ENCODE peak calls at places on chromosomes 11 and 22, in nine cellular contexts. N is lung, Y is HepG2, S is A549, K is psoas muscle, E is HCT116, W is upper lobe of left lung, I is IMR-90, L is GM23338. R is an unnamed sample.

GRCh38 chr11:83122766-83123165 is 34.2 kb upstream of the PCF11 start:
- ATAC-seq in N (no peak), Y (no peak), S (no peak), K (no peak), E (no peak), W (no peak), I (no peak), L (no peak), R (no peak)

GRCh38 chr11:36289226-36289852 is at the start of gene COMMD9:
- ATAC-seq in N (peak), Y (peak), S (peak), K (peak), E (peak), W (peak), I (peak), L (peak), R (peak)

GRCh38 chr22:42419328-42419881 is 12.8 kb downstream of the NFAM1 start:
- ATAC-seq in N (no peak), Y (no peak), S (no peak), K (no peak), E (no peak), W (peak), I (no peak), L (no peak), R (no peak)

GRCh38 chr11:75408852-75409219 is 9.5 kb downstream of the RPS3 start:
- ATAC-seq in N (no peak), Y (no peak), S (no peak), K (no peak), E (peak), W (no peak), I (no peak), L (no peak), R (no peak)

GRCh38 chr11:19679952-19680823 is 32.4 kb upstream of the NAV2 start:
- ATAC-seq in N (peak), Y (peak), S (peak), K (peak), E (peak), W (peak), I (peak), L (peak), R (peak)

GRCh38 chr11:110077866-110078325 is 15.3 kb upstream of the ZC3H12C start:
- ATAC-seq in N (no peak), Y (no peak), S (no peak), K (no peak), E (no peak), W (no peak), I (peak), L (no peak), R (no peak)

GRCh38 chr11:10373340-10373739 is 68.5 kb downstream of the ADM start:
- ATAC-seq in N (no peak), Y (no peak), S (no peak), K (peak), E (no peak), W (no peak), I (peak), L (no peak), R (no peak)

GRCh38 chr11:57482782-57483569 is 22.6 kb downstream of the RTN4RL2 start:
- ATAC-seq in N (peak), Y (no peak), S (peak), K (peak), E (no peak), W (no peak), I (peak), L (peak), R (no peak)

GRCh38 chr11:6365659-6366058 is 24.6 kb upstream of the SMPD1 start:
- ATAC-seq in N (no peak), Y (peak), S (peak), K (no peak), E (no peak), W (no peak), I (no peak), L (no peak), R (no peak)

GRCh38 chr11:62245271-62245753 is 3.3 kb downstream of the SCGB1D2 start:
- ATAC-seq in N (no peak), Y (peak), S (peak), K (no peak), E (peak), W (peak), I (peak), L (peak), R (no peak)

GRCh38 chr11:102187416-102188125 is 77.3 kb downstream of the YAP1 start:
- ATAC-seq in N (no peak), Y (no peak), S (no peak), K (no peak), E (no peak), W (no peak), I (no peak), L (no peak), R (peak)

GRCh38 chr11:440065-441042 is 1.5 kb downstream of the ANO9 start:
- ATAC-seq in N (no peak), Y (peak), S (no peak), K (no peak), E (no peak), W (no peak), I (peak), L (no peak), R (no peak)

GRCh38 chr22:41844513-41844912 is 11.6 kb downstream of the SREBF2 start:
- ATAC-seq in N (no peak), Y (no peak), S (no peak), K (no peak), E (no peak), W (peak), I (no peak), L (no peak), R (no peak)

GRCh38 chr11:35412285-35412684 is 7.1 kb downstream of the SLC1A2 start:
- ATAC-seq in N (peak), Y (peak), S (peak), K (no peak), E (peak), W (no peak), I (peak), L (peak), R (no peak)

GRCh38 chr22:30047364-30047738 is 32.9 kb upstream of the HORMAD2 start:
- ATAC-seq in N (peak), Y (peak), S (no peak), K (no peak), E (no peak), W (no peak), I (peak), L (peak), R (no peak)

GRCh38 chr22:50299724-50300619 is 7.5 kb downstream of the PLXNB2 start:
- ATAC-seq in N (no peak), Y (no peak), S (no peak), K (no peak), E (peak), W (no peak), I (no peak), L (peak), R (no peak)

GRCh38 chr11:114085965-114086364 is 26.5 kb downstream of the ZBTB16 start:
- ATAC-seq in N (peak), Y (no peak), S (no peak), K (peak), E (no peak), W (peak), I (no peak), L (no peak), R (no peak)

GRCh38 chr22:26479792-26480610 is 3.6 kb downstream of the HPS4 start:
- ATAC-seq in N (no peak), Y (peak), S (no peak), K (no peak), E (no peak), W (no peak), I (no peak), L (no peak), R (no peak)

GRCh38 chr11:132920391-132921095 is 611.8 kb downstream of the OPCML start:
- ATAC-seq in N (no peak), Y (no peak), S (no peak), K (no peak), E (no peak), W (no peak), I (no peak), L (no peak), R (no peak)

DNA sequence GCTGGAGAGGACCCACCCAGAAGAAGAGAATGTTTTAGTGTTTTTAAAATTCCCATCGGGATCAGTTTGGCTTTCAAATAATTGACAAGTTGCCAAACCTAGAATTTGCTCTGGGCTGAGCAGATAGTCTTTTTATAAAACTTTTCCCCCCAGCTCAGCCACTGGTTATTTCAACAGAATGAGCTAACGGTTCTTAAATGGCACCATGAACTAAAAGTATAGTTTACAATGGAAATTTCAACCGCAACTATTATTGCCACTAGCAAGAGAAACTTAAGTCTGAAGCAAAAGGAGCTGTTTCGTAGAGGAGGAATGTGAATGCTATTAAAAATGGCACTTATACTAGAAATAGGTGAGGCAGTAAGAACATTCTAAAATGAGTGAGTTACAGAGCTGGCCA is 3.4 kb downstream of the DKK3 start:
- ATAC-seq in N (no peak), Y (no peak), S (no peak), K (no peak), E (no peak), W (no peak), I (no peak), L (no peak), R (no peak)
- H3K27ac ChIP-seq in N (no peak), Y (no peak), S (no peak), K (no peak), E (no peak), W (peak), I (peak), L (no peak), R (no peak)

GRCh38 chr11:68353669-68354068 is 41.3 kb downstream of the LRP5 start:
- ATAC-seq in N (no peak), Y (no peak), S (peak), K (peak), E (peak), W (no peak), I (peak), L (peak), R (no peak)

GRCh38 chr11:68355471-68355870 is 43.1 kb downstream of the LRP5 start:
- ATAC-seq in N (no peak), Y (no peak), S (no peak), K (no peak), E (no peak), W (no peak), I (no peak), L (no peak), R (no peak)

GRCh38 chr11:68353118-68353517 is 40.7 kb downstream of the LRP5 start:
- ATAC-seq in N (no peak), Y (no peak), S (peak), K (no peak), E (no peak), W (no peak), I (no peak), L (peak), R (no peak)

GRCh38 chr11:68352591-68352990 is 40.2 kb downstream of the LRP5 start:
- ATAC-seq in N (no peak), Y (no peak), S (peak), K (no peak), E (no peak), W (no peak), I (no peak), L (no peak), R (no peak)

GRCh38 chr11:68354181-68354872 is 41.9 kb downstream of the LRP5 start:
- ATAC-seq in N (peak), Y (no peak), S (peak), K (peak), E (peak), W (peak), I (peak), L (peak), R (peak)
- H3K27ac ChIP-seq in N (peak), Y (no peak), S (peak), K (peak), E (peak), W (peak), I (peak), L (peak), R (peak)

DNA sequence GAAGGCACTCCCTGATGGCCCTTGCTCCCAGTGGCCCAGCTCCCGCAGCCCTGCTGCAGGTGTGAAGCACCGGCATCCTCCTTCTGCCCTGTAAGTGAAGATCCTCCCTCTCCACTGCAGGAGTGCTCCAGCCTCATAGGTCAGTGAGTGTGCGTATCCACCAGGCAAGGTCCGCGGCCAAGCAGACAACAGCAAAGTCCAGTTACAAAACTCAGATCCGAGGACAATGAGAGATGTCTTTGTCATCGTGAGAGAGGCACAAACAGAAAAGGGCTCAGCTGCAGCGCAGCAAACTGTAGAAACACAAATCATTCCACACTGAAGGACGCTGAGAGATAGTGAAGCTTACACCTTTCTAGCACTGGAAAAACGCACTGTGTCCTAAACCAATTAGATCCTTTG is 46.1 kb downstream of the MYH9 start:
- ATAC-seq in N (no peak), Y (peak), S (no peak), K (no peak), E (no peak), W (no peak), I (no peak), L (no peak), R (no peak)
- H3K27ac ChIP-seq in N (peak), Y (peak), S (peak), K (no peak), E (no peak), W (peak), I (peak), L (peak), R (peak)

GRCh38 chr11:69297225-69297925 is 3.4 kb downstream of the MYEOV start:
- ATAC-seq in N (peak), Y (peak), S (peak), K (peak), E (peak), W (peak), I (peak), L (no peak), R (peak)

GRCh38 chr11:69294621-69295078 is 695 bp downstream of the MYEOV start:
- ATAC-seq in N (no peak), Y (no peak), S (no peak), K (no peak), E (no peak), W (no peak), I (no peak), L (no peak), R (no peak)

GRCh38 chr11:69295079-69295994 is 1.4 kb downstream of the MYEOV start:
- ATAC-seq in N (no peak), Y (no peak), S (no peak), K (no peak), E (no peak), W (no peak), I (no peak), L (no peak), R (no peak)

GRCh38 chr11:69296890-69297224 is 2.9 kb downstream of the MYEOV start:
- ATAC-seq in N (no peak), Y (no peak), S (no peak), K (no peak), E (no peak), W (peak), I (no peak), L (no peak), R (no peak)

DNA sequence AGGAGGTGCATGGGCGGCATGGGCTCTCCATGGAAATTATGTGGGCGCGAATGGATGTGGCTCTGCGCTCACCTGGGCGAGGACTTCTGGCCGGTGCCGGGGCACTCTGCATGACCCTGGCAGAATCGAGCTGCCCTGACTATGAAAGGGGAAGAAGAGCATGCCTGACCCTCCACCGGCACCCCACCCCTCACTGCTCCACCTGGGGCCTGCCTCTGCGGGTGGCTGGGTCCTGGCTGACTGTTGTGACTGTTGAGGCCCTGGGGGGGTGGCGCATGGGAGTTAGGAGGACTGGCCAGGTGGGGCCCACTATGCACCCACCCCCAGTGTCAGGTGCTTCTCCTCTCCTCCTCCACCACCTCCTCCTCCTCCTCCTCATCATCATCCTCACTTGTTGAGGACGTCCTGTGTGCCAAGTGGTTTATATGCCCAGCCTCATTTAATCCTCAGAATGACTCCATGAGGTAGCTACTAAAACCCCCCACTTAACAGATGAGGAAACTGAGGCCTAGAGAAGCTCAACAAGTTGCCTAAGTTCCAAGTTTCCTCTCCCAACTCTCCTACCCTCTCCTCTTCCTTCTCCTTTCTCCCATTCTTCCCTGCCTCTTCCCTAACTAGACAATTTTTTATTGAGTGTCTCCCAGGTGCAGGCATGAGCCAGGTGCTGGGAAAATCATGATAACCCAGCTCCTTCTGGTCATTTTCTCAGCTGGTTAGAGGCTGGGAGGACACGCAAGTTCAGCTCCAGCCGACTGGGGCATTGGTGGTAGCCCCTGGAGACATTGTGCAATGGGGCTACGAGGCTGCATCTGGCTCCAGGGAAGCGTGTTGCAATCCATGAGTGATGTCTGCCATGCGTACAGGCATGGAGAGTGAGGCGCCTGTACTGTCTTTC is 2.3 kb downstream of the MYEOV start:
- ATAC-seq in N (no peak), Y (peak), S (peak), K (peak), E (no peak), W (no peak), I (no peak), L (no peak), R (peak)
- H3K27ac ChIP-seq in N (peak), Y (no peak), S (peak), K (peak), E (peak), W (peak), I (peak), L (no peak), R (no peak)

GRCh38 chr11:96217206-96217605 is 125.8 kb downstream of the MAML2 start:
- ATAC-seq in N (no peak), Y (no peak), S (no peak), K (no peak), E (no peak), W (no peak), I (no peak), L (no peak), R (no peak)
- H3K27ac ChIP-seq in N (peak), Y (no peak), S (no peak), K (no peak), E (no peak), W (peak), I (no peak), L (no peak), R (no peak)

GRCh38 chr11:2398664-2399355 is 1.7 kb upstream of the TSSC4 start:
- ATAC-seq in N (no peak), Y (no peak), S (no peak), K (no peak), E (no peak), W (no peak), I (no peak), L (no peak), R (no peak)
- H3K27ac ChIP-seq in N (peak), Y (peak), S (peak), K (peak), E (peak), W (peak), I (peak), L (peak), R (peak)

DNA sequence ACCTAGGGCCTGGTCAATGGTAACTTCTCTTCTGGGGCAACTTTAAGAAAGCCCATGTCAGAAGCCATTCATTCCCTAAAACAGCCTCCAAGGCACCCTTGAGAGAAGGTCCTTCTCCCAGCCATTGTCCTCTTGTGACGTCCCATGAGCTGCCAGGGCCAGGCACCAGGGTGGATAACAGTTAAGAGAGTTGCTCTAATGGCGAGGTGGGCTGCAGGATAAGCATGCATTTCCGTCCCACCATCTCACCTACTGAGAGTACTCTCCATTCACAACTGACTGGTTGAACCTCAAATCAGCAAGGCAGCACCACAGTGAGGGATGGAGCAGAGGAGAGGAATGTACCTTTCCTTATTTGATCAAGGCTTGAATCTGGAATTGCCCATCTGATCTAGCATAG is 14.6 kb downstream of the POU2AF1 start:
- ATAC-seq in N (no peak), Y (no peak), S (no peak), K (no peak), E (no peak), W (no peak), I (no peak), L (no peak), R (no peak)
- H3K27ac ChIP-seq in N (no peak), Y (peak), S (no peak), K (no peak), E (no peak), W (no peak), I (no peak), L (no peak), R (no peak)

R was measured in gastroesophageal sphincter.